ENCODE peak calls at places on chromosomes 4 and X, in ten cellular contexts. A is GM04504; B is GOT3; M is H1; K is PC-3; Z is stimulated activated naive CD4-positive, alpha-beta T cell; Q is mucosa of descending colon; U is IMR-90; V is mammary epithelial cell; Y is AG09309. X is an unnamed sample.

GRCh38 chr4:154687840-154688239 is 56.0 kb upstream of the LRAT start:
- DNase-seq in A (no peak), B (no peak), M (no peak), K (no peak), Z (no peak), Q (no peak), U (no peak), V (no peak), Y (no peak), X (no peak)

GRCh38 chrX:68238568-68238967 is 194.7 kb downstream of the OPHN1 start:
- DNase-seq in A (no peak), B (no peak), M (no peak), K (peak), Z (no peak), Q (no peak), U (no peak), V (no peak), Y (no peak), X (no peak)

GRCh38 chr4:183936574-183937335 is 31.6 kb downstream of the STOX2 start:
- DNase-seq in A (no peak), B (no peak), M (no peak), K (no peak), Z (no peak), Q (no peak), U (peak), V (peak), Y (no peak), X (no peak)

GRCh38 chr4:122331195-122331594 is 47.6 kb upstream of the ADAD1 start:
- DNase-seq in A (no peak), B (no peak), M (no peak), K (no peak), Z (no peak), Q (no peak), U (no peak), V (no peak), Y (no peak), X (no peak)

GRCh38 chr4:69518102-69518501 is 22.4 kb upstream of the UGT2B4 start:
- DNase-seq in A (no peak), B (no peak), M (no peak), K (no peak), Z (no peak), Q (no peak), U (no peak), V (no peak), Y (no peak), X (no peak)

GRCh38 chr4:88528861-88529260 is 5.3 kb upstream of the PYURF start:
- DNase-seq in A (no peak), B (no peak), M (no peak), K (no peak), Z (no peak), Q (no peak), U (no peak), V (no peak), Y (no peak), X (no peak)

GRCh38 chr4:142523111-142523510 is 323.0 kb downstream of the INPP4B start:
- DNase-seq in A (no peak), B (no peak), M (no peak), K (no peak), Z (no peak), Q (no peak), U (no peak), V (peak), Y (no peak), X (no peak)

GRCh38 chr4:139020384-139020783 is 4.8 kb downstream of the NOCT start:
- DNase-seq in A (no peak), B (no peak), M (peak), K (no peak), Z (no peak), Q (no peak), U (no peak), V (no peak), Y (no peak), X (no peak)

GRCh38 chr4:69707807-69708206 is 52.6 kb downstream of the SULT1B1 start:
- DNase-seq in A (no peak), B (no peak), M (no peak), K (peak), Z (no peak), Q (no peak), U (no peak), V (peak), Y (no peak), X (no peak)

GRCh38 chr4:102429553-102429952 is 71.6 kb upstream of the NFKB1 start:
- DNase-seq in A (peak), B (no peak), M (no peak), K (peak), Z (no peak), Q (no peak), U (peak), V (peak), Y (peak), X (peak)

GRCh38 chr4:183729430-183730328 is 70.6 kb downstream of the TRAPPC11 start:
- DNase-seq in A (no peak), B (no peak), M (no peak), K (no peak), Z (no peak), Q (no peak), U (peak), V (peak), Y (peak), X (peak)

GRCh38 chr4:2008921-2009650 is at the start of gene NELFA:
- DNase-seq in A (peak), B (peak), M (peak), K (peak), Z (peak), Q (peak), U (peak), V (peak), Y (peak), X (peak)

GRCh38 chr4:10171055-10171454 is 54.5 kb upstream of the WDR1 start:
- DNase-seq in A (no peak), B (no peak), M (no peak), K (no peak), Z (no peak), Q (no peak), U (no peak), V (peak), Y (no peak), X (no peak)

GRCh38 chrX:102651242-102651967 is at the start of gene GPRASP1:
- DNase-seq in A (no peak), B (no peak), M (no peak), K (no peak), Z (peak), Q (peak), U (peak), V (no peak), Y (no peak), X (peak)

GRCh38 chr4:138449938-138450337 is 207.8 kb upstream of the SLC7A11 start:
- DNase-seq in A (no peak), B (no peak), M (no peak), K (no peak), Z (no peak), Q (no peak), U (no peak), V (peak), Y (no peak), X (peak)

GRCh38 chr4:106565727-106566126 is 197.1 kb upstream of the GIMD1 start:
- DNase-seq in A (no peak), B (no peak), M (no peak), K (no peak), Z (no peak), Q (no peak), U (no peak), V (peak), Y (no peak), X (no peak)

GRCh38 chr4:973431-974397 is at the start of gene DGKQ:
- DNase-seq in A (peak), B (peak), M (no peak), K (peak), Z (peak), Q (peak), U (peak), V (peak), Y (peak), X (peak)

GRCh38 chrX:21725498-21725897 is 32.4 kb downstream of the SMPX start:
- DNase-seq in A (peak), B (no peak), M (no peak), K (peak), Z (peak), Q (no peak), U (peak), V (peak), Y (no peak), X (peak)

GRCh38 chrX:97747346-97747745 is 863.6 kb downstream of the RPA4 start:
- DNase-seq in A (no peak), B (no peak), M (no peak), K (no peak), Z (no peak), Q (no peak), U (no peak), V (no peak), Y (no peak), X (no peak)

GRCh38 chr4:141352775-141353544 is 132.3 kb downstream of the ZNF330 start:
- DNase-seq in A (peak), B (no peak), M (no peak), K (peak), Z (no peak), Q (no peak), U (peak), V (peak), Y (peak), X (peak)

GRCh38 chr4:82780398-82781231 is 18.0 kb downstream of the SCD5 start:
- DNase-seq in A (no peak), B (no peak), M (no peak), K (no peak), Z (no peak), Q (peak), U (peak), V (no peak), Y (no peak), X (peak)